ENCODE peak calls at places on chromosomes 3 and 15, in ten cellular contexts. S is Panc1, O is HepG2, Q is sigmoid colon, A is K562, T is H1, P is stomach, Z is GM12892, V is transverse colon, M is endothelial cell of umbilical vein. W is an unnamed sample.

GRCh38 chr3:101810023-101810415 is 31.0 kb downstream of the NXPE3 start:
- DNase-seq in P (no peak), A (no peak), T (no peak), V (no peak), S (no peak), O (no peak), Q (no peak), M (no peak), Z (no peak), W (no peak)

GRCh38 chr3:87727783-87728182 is 331.0 kb downstream of the CGGBP1 start:
- DNase-seq in M (no peak), Q (no peak), V (no peak), Z (no peak), T (no peak), O (no peak), A (no peak), S (no peak), P (no peak), W (no peak)

GRCh38 chr3:34365766-34366165 is 567.3 kb downstream of the PDCD6IP start:
- DNase-seq in T (no peak), Q (no peak), Z (no peak), M (no peak), V (no peak), P (no peak), S (no peak), O (no peak), A (no peak), W (no peak)

GRCh38 chr3:106302451-106303221 is 433.8 kb upstream of the CBLB start:
- DNase-seq in P (no peak), V (no peak), T (no peak), Q (no peak), M (no peak), O (no peak), A (no peak), S (no peak), Z (no peak), W (no peak)

GRCh38 chr3:139234491-139234890 is 109.3 kb upstream of the MRPS22 start:
- DNase-seq in S (no peak), Q (no peak), M (no peak), V (no peak), Z (no peak), O (no peak), A (no peak), P (no peak), T (no peak), W (no peak)

GRCh38 chr3:40780341-40780800 is 255.6 kb downstream of the ZNF621 start:
- DNase-seq in A (no peak), O (peak; percentile 46), T (no peak), Z (no peak), V (peak; percentile 23), S (no peak), P (peak; percentile 70), M (peak; percentile 8), Q (peak; percentile 92), W (no peak)

GRCh38 chr3:197454014-197454413 is 101.8 kb downstream of the BDH1 start:
- DNase-seq in T (no peak), V (peak; percentile 28), M (no peak), A (no peak), S (no peak), O (peak; percentile 49), Q (no peak), P (no peak), Z (no peak), W (no peak)

GRCh38 chr3:175512700-175513099 is 653.6 kb downstream of the NAALADL2 start:
- DNase-seq in V (no peak), S (no peak), P (no peak), Q (no peak), A (no peak), M (peak; percentile 73), Z (no peak), O (no peak), T (no peak), W (no peak)

DNA sequence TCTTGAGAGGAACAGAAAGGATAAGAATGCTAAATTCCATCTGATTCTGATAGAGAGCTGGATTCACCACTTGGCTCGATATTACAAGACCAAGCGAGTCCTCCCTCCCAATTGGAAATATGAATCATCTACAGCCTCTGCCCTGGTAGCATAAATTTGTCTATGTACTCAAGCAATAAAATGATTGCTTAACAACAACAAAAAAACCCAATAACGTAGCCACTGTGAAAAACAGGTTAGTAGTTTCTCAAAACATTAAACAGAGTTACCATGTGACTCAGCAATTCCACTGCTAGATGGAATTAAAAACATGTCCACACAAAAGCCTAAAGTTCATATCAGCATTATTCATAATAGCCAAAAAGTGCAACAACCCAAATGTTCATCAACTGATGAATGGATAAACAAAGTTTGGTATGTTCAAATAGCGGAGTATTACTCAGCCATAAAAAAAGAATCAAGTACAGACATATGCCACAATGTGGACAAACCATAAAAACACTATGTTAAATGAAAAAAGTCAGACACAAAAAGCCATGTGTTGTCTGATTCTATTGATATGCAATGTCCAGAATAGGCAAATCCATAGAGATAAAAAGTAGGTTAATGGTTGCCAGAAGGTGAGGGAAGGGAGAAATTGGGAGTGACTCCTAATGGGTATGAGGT is 16.8 kb downstream of the BCL2L10 start:
- DNase-seq in T (no peak), Z (no peak), A (no peak), S (peak; percentile 82), Q (no peak), P (no peak), V (no peak), O (no peak), M (peak; percentile 92), W (no peak)
- TF ChIP-seq POLR2AphosphoS5 in T (no peak), Z (no peak), A (no peak), S (no peak), Q (peak; percentile 33), P (no peak), V (peak; percentile 84), O (no peak), M (no peak), W (no peak)

DNA sequence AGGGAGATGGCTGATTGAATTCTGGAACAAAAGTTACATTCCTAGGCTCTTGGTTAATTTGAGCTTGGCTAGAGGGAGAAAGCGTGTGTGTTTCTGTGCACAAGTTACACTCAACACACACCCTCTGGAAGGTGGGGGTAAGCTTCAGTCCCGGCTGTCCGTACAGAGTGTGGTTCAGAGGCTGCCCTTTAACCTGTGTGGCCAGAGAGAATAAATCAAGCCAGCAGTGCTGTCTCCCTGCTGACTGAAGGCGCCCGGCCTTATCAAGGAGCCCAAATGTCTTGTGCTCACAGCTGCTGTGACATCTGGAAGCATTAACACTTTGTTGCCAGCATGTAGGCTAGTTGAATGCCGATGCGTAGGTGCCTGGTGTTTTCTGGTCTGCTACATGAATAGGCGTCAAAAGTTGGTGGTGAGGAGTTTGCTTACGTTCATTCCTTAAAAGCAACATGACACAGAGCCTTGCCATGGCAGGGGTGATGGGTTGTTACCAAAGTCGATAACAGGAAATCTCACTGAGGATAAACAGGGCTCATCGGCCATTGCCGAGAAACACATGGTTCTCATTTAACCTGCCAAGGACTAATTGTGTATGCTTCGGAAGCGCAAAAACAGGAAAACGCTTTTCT is 96.0 kb upstream of the CTDSPL start:
- DNase-seq in Q (peak; percentile 75), A (peak; percentile 37), M (no peak), V (no peak), P (no peak), T (no peak), S (no peak), O (no peak), Z (no peak), W (no peak)
- TF ChIP-seq POLR2AphosphoS5 in Q (no peak), A (peak; percentile 99), M (no peak), V (no peak), P (no peak), T (no peak), S (no peak), O (no peak), Z (no peak), W (no peak)

DNA sequence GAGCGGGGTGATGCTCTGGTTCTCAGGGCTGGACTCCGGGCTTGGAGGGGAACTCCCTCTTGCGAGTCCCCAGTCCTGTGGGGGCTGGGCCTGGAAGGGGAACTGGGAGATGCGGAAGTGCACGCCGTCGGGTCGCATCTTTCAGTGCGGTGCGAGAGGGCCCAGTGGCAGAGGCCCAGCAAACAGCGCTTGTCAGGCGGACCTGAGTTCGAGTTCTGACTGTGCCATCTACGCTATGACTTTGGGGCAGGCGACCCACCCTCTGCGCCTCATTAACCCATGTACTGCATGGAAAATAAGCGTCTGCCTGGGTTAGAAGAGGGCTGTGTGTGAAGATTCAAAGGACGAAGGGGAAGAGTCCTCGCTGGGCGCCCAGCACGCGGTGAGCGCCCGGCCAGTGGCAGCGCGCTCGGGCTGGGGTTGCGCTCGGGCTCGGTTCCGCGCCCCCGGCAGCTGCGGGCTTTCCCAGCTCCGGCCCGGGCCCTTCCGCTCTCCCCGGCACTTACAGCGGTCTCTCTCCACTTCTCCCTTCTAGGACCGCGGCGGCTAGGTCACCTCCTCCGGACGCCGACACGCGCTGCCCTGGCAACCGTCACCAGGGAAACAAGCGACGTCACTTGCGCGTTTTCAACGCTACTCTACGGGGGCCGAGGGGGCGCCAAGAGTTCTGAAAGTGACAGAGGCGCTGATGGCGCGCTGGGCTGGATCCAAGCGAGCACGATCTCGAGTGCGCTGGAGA is at the start of gene CCDC13:
- DNase-seq in Q (peak; percentile 97), T (peak; percentile 98), O (no peak), Z (peak; percentile 88), M (peak; percentile 95), A (peak; percentile 62), V (peak; percentile 93), S (no peak), P (peak; percentile 92), W (peak; percentile 93)
- TF ChIP-seq POLR2AphosphoS5 in Q (peak; percentile 70), T (no peak), O (no peak), Z (no peak), M (no peak), A (no peak), V (peak; percentile 67), S (no peak), P (peak; percentile 89), W (peak; percentile 68)

GRCh38 chr3:59339818-59340217 is 290.0 kb upstream of the CFAP20DC start:
- DNase-seq in V (no peak), A (no peak), T (no peak), O (no peak), P (no peak), S (no peak), M (no peak), Z (no peak), Q (no peak), W (no peak)

GRCh38 chr3:59338934-59339333 is 289.1 kb upstream of the CFAP20DC start:
- DNase-seq in T (no peak), V (no peak), Z (no peak), O (peak; percentile 13), S (no peak), P (no peak), A (no peak), M (no peak), Q (no peak), W (no peak)

GRCh38 chr3:59341441-59341840 is 291.6 kb upstream of the CFAP20DC start:
- DNase-seq in S (no peak), P (no peak), M (no peak), T (no peak), Z (no peak), O (no peak), A (no peak), V (no peak), Q (no peak), W (no peak)
- TF ChIP-seq POLR2AphosphoS5 in S (no peak), P (no peak), M (no peak), T (no peak), Z (no peak), O (no peak), A (no peak), V (no peak), Q (no peak), W (no peak)

GRCh38 chr3:184593201-184593922 is 31.8 kb downstream of the EPHB3 start:
- DNase-seq in A (no peak), P (no peak), O (no peak), T (no peak), Z (no peak), S (no peak), Q (no peak), M (no peak), V (no peak), W (no peak)
- TF ChIP-seq POLR2AphosphoS5 in A (no peak), P (no peak), O (no peak), T (no peak), Z (no peak), S (no peak), Q (no peak), M (no peak), V (no peak), W (no peak)